ENCODE peak calls at places on chromosome 14, in seven cellular contexts. K is ovary; C is NCI-H1092; H is NCI-H2081; B is ureter; D is endothelial cell of umbilical vein; V is stimulated activated CD4-positive, alpha-beta T cell treated with anti-CD3 and anti-CD28 coated beads, Interleukin-15, amount 100 ng/mL, for 48 hours. R is an unnamed sample.

GRCh38 chr14:99699071-99699760 is 15.1 kb downstream of the CYP46A1 start:
- DNase-seq in K (no peak), C (no peak), H (no peak), B (no peak), D (no peak), V (no peak), R (peak)

GRCh38 chr14:90235179-90235976 is 21.0 kb upstream of the PSMC1 start:
- DNase-seq in K (no peak), C (peak), H (peak), B (peak), D (peak), V (peak), R (peak)

GRCh38 chr14:95047754-95048153 is 109.6 kb downstream of the DICER1 start:
- DNase-seq in K (no peak), C (no peak), H (no peak), B (no peak), D (no peak), V (no peak), R (no peak)

GRCh38 chr14:24911324-24912095 is 138.4 kb downstream of the STXBP6 start:
- DNase-seq in K (no peak), C (no peak), H (no peak), B (no peak), D (no peak), V (no peak), R (peak)

GRCh38 chr14:100573009-100573756 is 14.0 kb downstream of the BEGAIN start:
- DNase-seq in K (no peak), C (no peak), H (no peak), B (no peak), D (no peak), V (no peak), R (no peak)

GRCh38 chr14:44204061-44204815 is 302.8 kb downstream of the FSCB start:
- DNase-seq in K (no peak), C (no peak), H (no peak), B (no peak), D (no peak), V (no peak), R (no peak)

GRCh38 chr14:57575482-57575881 is 81.8 kb upstream of the CCDC198 start:
- DNase-seq in K (no peak), C (no peak), H (peak), B (no peak), D (no peak), V (no peak), R (no peak)

GRCh38 chr14:85528080-85528881 is 1.7 kb upstream of the FLRT2 start:
- DNase-seq in K (peak), C (no peak), H (no peak), B (no peak), D (peak), V (no peak), R (peak)

GRCh38 chr14:103130017-103130764 is 6.9 kb downstream of the TNFAIP2 start:
- DNase-seq in K (peak), C (no peak), H (no peak), B (no peak), D (no peak), V (no peak), R (no peak)

GRCh38 chr14:32331227-32331597 is 2.1 kb downstream of the AKAP6 start:
- DNase-seq in K (no peak), C (no peak), H (no peak), B (no peak), D (no peak), V (no peak), R (no peak)

GRCh38 chr14:59920378-59920683 is 387 bp downstream of the LRRC9 start:
- DNase-seq in K (no peak), C (no peak), H (no peak), B (no peak), D (no peak), V (no peak), R (no peak)

GRCh38 chr14:100862277-100862676 is 36.4 kb downstream of the MEG3 start:
- DNase-seq in K (peak), C (no peak), H (no peak), B (no peak), D (no peak), V (no peak), R (no peak)

GRCh38 chr14:64682173-64682710 is 22.0 kb upstream of the PLEKHG3 start:
- DNase-seq in K (peak), C (no peak), H (no peak), B (peak), D (peak), V (no peak), R (peak)

GRCh38 chr14:32724864-32725550 is 213.7 kb upstream of the NPAS3 start:
- DNase-seq in K (no peak), C (no peak), H (no peak), B (no peak), D (no peak), V (no peak), R (peak)

GRCh38 chr14:61517861-61518802 is 177.2 kb upstream of the HIF1A start:
- DNase-seq in K (no peak), C (no peak), H (no peak), B (no peak), D (peak), V (no peak), R (peak)

GRCh38 chr14:101102875-101103274 is 199.4 kb upstream of the RTL1 start:
- DNase-seq in K (peak), C (no peak), H (no peak), B (no peak), D (no peak), V (no peak), R (no peak)

R was measured in hepatocyte.